ENCODE peak calls at places on chromosomes 16 and 17, in ten cellular contexts. M is naive thymus-derived CD4-positive, alpha-beta T cell; S is NCI-H510A treated with DMSO at 0.1 percent for 48 hours; I is renal cortical epithelial cell; V is GM10248; O is stimulated activated naive B cell treated with anti-CD40 and anti-IgM and Interleukin-4, amounts not matched to agents 10 μg/mL and 1 μg/mL and 100 μg/mL, for 72 hours; F is M059J; T is transverse colon; C is T-cell; G is NCI-H1105 treated with DMSO at 0.1 percent for 48 hours. Y is an unnamed sample.
A peak's percentile ranks its signal among the peaks of the same experiment; 100 is the strongest.

GRCh38 chr16:88979616-88980015 is 2.6 kb upstream of the CBFA2T3 start:
- DNase-seq in V (no peak), T (no peak), F (no peak), C (no peak), G (no peak), I (no peak), O (no peak), S (no peak), M (no peak), Y (no peak)

GRCh38 chr16:79716645-79717323 is 116.2 kb upstream of the MAF start:
- DNase-seq in M (no peak), O (no peak), T (no peak), I (no peak), S (no peak), V (no peak), C (no peak), F (peak; percentile 7), G (no peak), Y (no peak)

GRCh38 chr16:76976101-76976500 is 214.9 kb upstream of the MON1B start:
- DNase-seq in F (no peak), T (no peak), C (no peak), M (no peak), O (no peak), G (no peak), V (peak; percentile 8), I (no peak), S (peak; percentile 5), Y (peak; percentile 6)

GRCh38 chr17:34578016-34578415 is 1.4 kb upstream of the TMEM132E start:
- DNase-seq in I (no peak), C (no peak), O (no peak), T (no peak), G (no peak), F (no peak), S (no peak), V (no peak), M (no peak), Y (no peak)

GRCh38 chr17:17061516-17061915 is 19.3 kb downstream of the MPRIP start:
- DNase-seq in F (no peak), M (no peak), V (no peak), O (no peak), C (no peak), S (no peak), G (no peak), T (no peak), I (no peak), Y (no peak)

GRCh38 chr17:81576621-81577277 is 24.6 kb upstream of the FAAP100 start:
- DNase-seq in T (no peak), O (no peak), I (peak; percentile 88), S (no peak), M (no peak), C (no peak), F (peak; percentile 83), V (no peak), G (no peak), Y (no peak)

GRCh38 chr17:20026960-20027359 is 17.8 kb downstream of the SPECC1 start:
- DNase-seq in I (no peak), G (no peak), V (no peak), C (no peak), O (no peak), T (no peak), F (peak; percentile 1), S (no peak), M (no peak), Y (no peak)

GRCh38 chr16:27771201-27771910 is 221.4 kb downstream of the KATNIP start:
- DNase-seq in O (no peak), V (no peak), S (no peak), I (no peak), F (no peak), C (no peak), M (no peak), T (no peak), G (no peak), Y (no peak)

GRCh38 chr16:29811896-29812665 is at the start of gene PRRT2:
- DNase-seq in T (peak; percentile 64), M (no peak), S (peak; percentile 71), V (peak; percentile 51), G (peak; percentile 48), F (peak; percentile 58), O (no peak), I (no peak), C (no peak), Y (peak; percentile 52)

GRCh38 chr17:77527836-77528505 is 387.2 kb downstream of the SEC14L1 start:
- DNase-seq in S (no peak), I (no peak), T (no peak), V (no peak), F (no peak), O (no peak), M (no peak), C (no peak), G (no peak), Y (no peak)

GRCh38 chr16:85400305-85401205 is 212.6 kb upstream of the GSE1 start:
- DNase-seq in I (no peak), C (no peak), F (no peak), G (no peak), M (no peak), V (no peak), S (no peak), T (no peak), O (no peak), Y (no peak)

GRCh38 chr17:4703330-4703691 is 626 bp downstream of the PELP1 start:
- DNase-seq in O (no peak), V (no peak), C (no peak), I (no peak), F (no peak), T (no peak), M (no peak), S (no peak), G (no peak), Y (no peak)

GRCh38 chr17:51608251-51608933 is 348.0 kb downstream of the UTP18 start:
- DNase-seq in I (no peak), C (no peak), M (no peak), O (no peak), F (no peak), G (no peak), S (peak; percentile 15), T (no peak), V (no peak), Y (no peak)

GRCh38 chr17:63364387-63364786 is 81.7 kb downstream of the CYB561 start:
- DNase-seq in S (no peak), C (no peak), T (no peak), M (no peak), F (peak; percentile 5), V (no peak), O (no peak), G (no peak), I (no peak), Y (no peak)

GRCh38 chr17:6695051-6695450 is 18.1 kb downstream of the SLC13A5 start:
- DNase-seq in G (no peak), M (no peak), V (no peak), O (no peak), C (no peak), F (no peak), S (no peak), I (no peak), T (no peak), Y (no peak)

GRCh38 chr17:39404542-39405378 is 3.3 kb upstream of the FBXL20 start:
- DNase-seq in O (no peak), G (no peak), C (no peak), I (peak; percentile 89), V (no peak), T (no peak), F (peak; percentile 83), M (no peak), S (no peak), Y (peak; percentile 14)

Y was measured in activated CD4-positive, alpha-beta T cell treated with anti-CD3 and anti-CD28 coated beads, Interleukin-2, amount 10 ng/mL, durations not matched to agents 7 days and 5 days.